ENCODE peak calls at places on chromosomes 4 and X, in six cellular contexts. Z is fibroblast of lung, V is HCT116, Q is cardiac muscle cell, R is mucosa of descending colon, U is GM13976. C is an unnamed sample.

GRCh38 chr4:173509031-173510001 is 20.7 kb downstream of the HAND2 start:
- DNase-seq in Z (peak), V (no peak), Q (peak), R (no peak), U (no peak), C (no peak)

GRCh38 chrX:143429021-143429570 is 88.2 kb downstream of the SPANXN3 start:
- DNase-seq in Z (no peak), V (no peak), Q (no peak), R (no peak), U (no peak), C (no peak)

GRCh38 chr4:128660361-128660964 is 149.0 kb upstream of the JADE1 start:
- DNase-seq in Z (peak), V (no peak), Q (no peak), R (no peak), U (no peak), C (no peak)

GRCh38 chr4:25878676-25879075 is 15.9 kb upstream of the SEL1L3 start:
- DNase-seq in Z (no peak), V (no peak), Q (no peak), R (no peak), U (no peak), C (no peak)

GRCh38 chr4:176191974-176192373 is 3.4 kb downstream of the SPATA4 start:
- DNase-seq in Z (peak), V (no peak), Q (no peak), R (no peak), U (no peak), C (no peak)

GRCh38 chrX:49071877-49072711 is 1.7 kb downstream of the PRAF2 start:
- DNase-seq in Z (peak), V (no peak), Q (no peak), R (peak), U (no peak), C (no peak)

GRCh38 chr4:8182858-8183725 is 16.0 kb upstream of the SH3TC1 start:
- DNase-seq in Z (peak), V (peak), Q (no peak), R (peak), U (no peak), C (no peak)

GRCh38 chrX:154751121-154751668 is 318 bp upstream of the GAB3 start:
- DNase-seq in Z (no peak), V (no peak), Q (peak), R (peak), U (no peak), C (no peak)

GRCh38 chr4:154467886-154468285 is 23.7 kb downstream of the DCHS2 start:
- DNase-seq in Z (peak), V (no peak), Q (no peak), R (no peak), U (no peak), C (no peak)

GRCh38 chr4:126742885-126743284 is 889.9 kb upstream of the INTU start:
- DNase-seq in Z (no peak), V (no peak), Q (no peak), R (no peak), U (no peak), C (no peak)

GRCh38 chr4:138751290-138751689 is 264.3 kb upstream of the NOCT start:
- DNase-seq in Z (peak), V (no peak), Q (no peak), R (no peak), U (no peak), C (no peak)

GRCh38 chr4:61299316-61299715 is 99.2 kb downstream of the ADGRL3 start:
- DNase-seq in Z (no peak), V (no peak), Q (no peak), R (no peak), U (no peak), C (no peak)

GRCh38 chr4:110160616-110161015 is 37.8 kb downstream of the ELOVL6 start:
- DNase-seq in Z (no peak), V (no peak), Q (no peak), R (no peak), U (no peak), C (no peak)

GRCh38 chr4:87425711-87426110 is 3.3 kb downstream of the NUDT9 start:
- DNase-seq in Z (no peak), V (no peak), Q (no peak), R (no peak), U (no peak), C (no peak)

GRCh38 chr4:90226734-90227133 is 99.5 kb downstream of the CCSER1 start:
- DNase-seq in Z (no peak), V (no peak), Q (no peak), R (no peak), U (no peak), C (no peak)

GRCh38 chr4:122577808-122578781 is 42.8 kb downstream of the IL21 start:
- DNase-seq in Z (peak), V (peak), Q (peak), R (no peak), U (peak), C (peak)

GRCh38 chr4:151548708-151549107 is 139.7 kb downstream of the FHIP1A start:
- DNase-seq in Z (no peak), V (no peak), Q (no peak), R (no peak), U (no peak), C (no peak)

GRCh38 chr4:153748378-153748777 is 11.4 kb downstream of the RNF175 start:
- DNase-seq in Z (peak), V (no peak), Q (no peak), R (no peak), U (no peak), C (no peak)

GRCh38 chr4:95636061-95636460 is 87.3 kb upstream of the UNC5C start:
- DNase-seq in Z (no peak), V (no peak), Q (no peak), R (no peak), U (no peak), C (no peak)

GRCh38 chr4:137610960-137611359 is 78.7 kb upstream of the PCDH18 start:
- DNase-seq in Z (peak), V (no peak), Q (peak), R (no peak), U (no peak), C (no peak)
- TF ChIP-seq CTCF in Z (peak), V (peak), Q (peak), R (no peak), U (no peak), C (no peak)

DNA sequence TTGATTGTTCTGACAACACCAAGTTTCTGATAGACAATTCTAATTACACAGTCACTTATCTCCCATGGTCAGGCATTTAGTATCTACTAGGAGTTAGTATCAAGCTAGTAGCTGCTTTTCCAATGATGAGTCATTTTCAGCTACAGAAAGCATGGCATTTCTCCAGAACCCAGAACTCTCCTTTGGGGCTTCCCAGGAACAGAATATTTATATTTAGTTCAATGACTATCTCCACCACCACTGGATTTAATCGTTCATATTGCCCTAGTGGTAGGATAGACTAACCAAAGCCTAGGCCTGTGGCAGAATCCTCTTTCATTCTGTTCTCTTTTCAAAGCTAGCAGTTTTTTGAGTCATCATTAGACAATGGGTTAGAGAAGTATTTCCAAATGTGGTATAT is 569.4 kb downstream of the GABRG1 start:
- DNase-seq in Z (peak), V (no peak), Q (no peak), R (no peak), U (no peak), C (no peak)
- TF ChIP-seq CTCF in Z (no peak), V (no peak), Q (no peak), R (no peak), U (no peak), C (no peak)

GRCh38 chrX:42248226-42248625 is 324.9 kb upstream of the CASK start:
- DNase-seq in Z (no peak), V (no peak), Q (no peak), R (no peak), U (no peak), C (no peak)
- TF ChIP-seq CTCF in Z (no peak), V (no peak), Q (no peak), R (no peak), U (no peak), C (no peak)

GRCh38 chr4:137181293-137181899 is 350.9 kb downstream of the PCDH18 start:
- DNase-seq in Z (no peak), V (no peak), Q (no peak), R (no peak), U (no peak), C (no peak)

GRCh38 chr4:137180349-137180748 is 351.9 kb downstream of the PCDH18 start:
- DNase-seq in Z (no peak), V (peak), Q (peak), R (no peak), U (no peak), C (no peak)
- TF ChIP-seq CTCF in Z (peak), V (no peak), Q (peak), R (no peak), U (no peak), C (no peak)

GRCh38 chr4:124515591-124515990 is 196.9 kb downstream of the ANKRD50 start:
- DNase-seq in Z (no peak), V (no peak), Q (no peak), R (no peak), U (no peak), C (no peak)
- TF ChIP-seq CTCF in Z (no peak), V (no peak), Q (no peak), R (no peak), U (no peak), C (no peak)

DNA sequence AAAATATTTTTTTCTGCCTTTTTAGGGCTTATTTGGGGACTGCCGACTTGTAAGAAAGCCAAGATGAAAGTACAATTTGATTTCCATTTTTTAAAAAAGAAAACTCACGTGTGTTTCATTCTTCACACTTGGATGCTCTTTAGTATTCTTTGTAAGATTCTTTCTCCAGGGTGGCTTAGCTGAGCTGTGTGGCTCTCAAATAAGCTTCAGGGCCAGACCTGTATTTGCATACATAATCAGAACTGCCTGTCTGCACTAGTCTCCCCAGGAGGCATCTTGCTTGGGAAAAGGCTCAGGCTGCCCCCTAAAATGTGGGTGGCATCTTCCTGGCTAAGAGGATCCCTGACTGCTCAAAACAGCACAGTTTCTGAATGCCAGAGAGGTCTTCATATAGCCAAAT is 498.4 kb downstream of the MID1IP1 start:
- DNase-seq in Z (no peak), V (no peak), Q (no peak), R (no peak), U (no peak), C (no peak)
- TF ChIP-seq CTCF in Z (no peak), V (no peak), Q (no peak), R (no peak), U (no peak), C (no peak)

GRCh38 chrX:79270401-79270800 is 96.7 kb downstream of the ITM2A start:
- DNase-seq in Z (no peak), V (no peak), Q (peak), R (peak), U (peak), C (peak)
- TF ChIP-seq CTCF in Z (no peak), V (no peak), Q (peak), R (no peak), U (peak), C (peak)

GRCh38 chr4:107862658-107863057 is 37.9 kb downstream of the SGMS2 start:
- DNase-seq in Z (peak), V (peak), Q (no peak), R (no peak), U (no peak), C (no peak)
- TF ChIP-seq CTCF in Z (no peak), V (no peak), Q (no peak), R (no peak), U (no peak), C (no peak)

C was measured in GM10248.